ENCODE peak calls at places on chromosomes 11 and 22, in seven cellular contexts. W, F, B, I, Y, S and G are unnamed samples.

GRCh38 chr11:90855531-90855930 is 632.7 kb upstream of the CHORDC1 start:
- DNase-seq in W (no peak), F (no peak), B (no peak), I (no peak), Y (no peak), S (no peak), G (no peak)

GRCh38 chr22:23353004-23353403 is 172.7 kb downstream of the BCR start:
- DNase-seq in W (peak), F (no peak), B (no peak), I (no peak), Y (no peak), S (no peak), G (no peak)

GRCh38 chr11:3950996-3951662 is 95.7 kb downstream of the STIM1 start:
- DNase-seq in W (no peak), F (no peak), B (peak), I (no peak), Y (no peak), S (no peak), G (no peak)

GRCh38 chr11:127875076-127875475 is 712.3 kb downstream of the ETS1 start:
- DNase-seq in W (no peak), F (no peak), B (no peak), I (no peak), Y (no peak), S (no peak), G (no peak)

GRCh38 chr11:83000381-83000780 is 71.3 kb downstream of the RAB30 start:
- DNase-seq in W (no peak), F (no peak), B (no peak), I (no peak), Y (no peak), S (no peak), G (no peak)

GRCh38 chr11:17459211-17459610 is 17.4 kb downstream of the ABCC8 start:
- DNase-seq in W (no peak), F (no peak), B (no peak), I (no peak), Y (no peak), S (no peak), G (no peak)

GRCh38 chr11:111044751-111045407 is 200.6 kb upstream of the POU2AF2 start:
- DNase-seq in W (no peak), F (no peak), B (no peak), I (no peak), Y (no peak), S (no peak), G (no peak)

GRCh38 chr11:94780432-94780831 is 12.3 kb downstream of the AMOTL1 start:
- DNase-seq in W (no peak), F (no peak), B (no peak), I (no peak), Y (no peak), S (no peak), G (no peak)

GRCh38 chr22:46813816-46814597 is 51.6 kb downstream of the TBC1D22A start:
- DNase-seq in W (no peak), F (no peak), B (peak), I (no peak), Y (peak), S (no peak), G (no peak)

GRCh38 chr11:71080239-71081097 is 171.9 kb downstream of the SHANK2 start:
- DNase-seq in W (no peak), F (peak), B (peak), I (peak), Y (peak), S (peak), G (peak)

GRCh38 chr11:128886401-128887119 is 4.6 kb upstream of the KCNJ5 start:
- DNase-seq in W (no peak), F (no peak), B (no peak), I (peak), Y (peak), S (peak), G (no peak)

GRCh38 chr22:49305966-49306631 is 521.6 kb downstream of the BRD1 start:
- DNase-seq in W (no peak), F (no peak), B (no peak), I (no peak), Y (no peak), S (no peak), G (no peak)